ENCODE peak calls at places on chromosomes 16 and 17, in five cellular contexts. V is cardiac fibroblast, K is upper lobe of right lung, A is cardiac muscle cell, H is hepatocyte. T is an unnamed sample.

GRCh38 chr17:50514936-50515702 is 6.9 kb downstream of the MYCBPAP start:
- DNase-seq in V (peak), K (no peak), A (peak), H (no peak), T (no peak)

GRCh38 chr16:52521570-52521969 is 25.4 kb downstream of the TOX3 start:
- DNase-seq in V (no peak), K (no peak), A (no peak), H (no peak), T (no peak)

GRCh38 chr16:22815863-22816262 is 1.9 kb downstream of the HS3ST2 start:
- DNase-seq in V (no peak), K (no peak), A (no peak), H (no peak), T (no peak)

GRCh38 chr16:57032346-57032745 is 43.0 kb downstream of the NLRC5 start:
- DNase-seq in V (no peak), K (no peak), A (no peak), H (no peak), T (no peak)

GRCh38 chr16:30368792-30369090 is 1.6 kb downstream of the TBC1D10B start:
- DNase-seq in V (no peak), K (no peak), A (no peak), H (no peak), T (no peak)

GRCh38 chr16:64121473-64121872 is 1000.4 kb downstream of the CDH11 start:
- DNase-seq in V (peak), K (no peak), A (peak), H (no peak), T (no peak)

GRCh38 chr17:18182978-18183333 is 672 bp upstream of the ALKBH5 start:
- DNase-seq in V (no peak), K (peak), A (peak), H (peak), T (peak)

GRCh38 chr16:58196898-58197313 is 1.0 kb downstream of the CSNK2A2 start:
- DNase-seq in V (peak), K (no peak), A (peak), H (peak), T (no peak)

GRCh38 chr17:653724-654123 is 60.9 kb downstream of the VPS53 start:
- DNase-seq in V (no peak), K (no peak), A (no peak), H (no peak), T (no peak)

GRCh38 chr17:57021226-57021940 is 43.5 kb downstream of the SCPEP1 start:
- DNase-seq in V (no peak), K (peak), A (no peak), H (no peak), T (no peak)

GRCh38 chr16:72794319-72794718 is 253.6 kb downstream of the ZFHX3 start:
- DNase-seq in V (no peak), K (no peak), A (no peak), H (no peak), T (no peak)

GRCh38 chr17:37148171-37148570 is 199.4 kb downstream of the AATF start:
- DNase-seq in V (no peak), K (no peak), A (peak), H (no peak), T (no peak)

GRCh38 chr17:79793924-79794304 is 3.0 kb downstream of the CBX8 start:
- DNase-seq in V (no peak), K (no peak), A (peak), H (peak), T (no peak)

GRCh38 chr17:27539794-27540193 is 83.5 kb downstream of the KSR1 start:
- DNase-seq in V (no peak), K (no peak), A (no peak), H (no peak), T (no peak)

GRCh38 chr17:30571921-30572320 is 94.7 kb downstream of the GOSR1 start:
- DNase-seq in V (no peak), K (peak), A (no peak), H (no peak), T (no peak)

GRCh38 chr17:64992325-64992802 is 64.2 kb downstream of the GNA13 start:
- DNase-seq in V (peak), K (no peak), A (no peak), H (no peak), T (peak)

GRCh38 chr16:55622930-55623561 is 32.7 kb upstream of the SLC6A2 start:
- DNase-seq in V (peak), K (no peak), A (no peak), H (peak), T (peak)

GRCh38 chr17:61349350-61349749 is 50.3 kb upstream of the TBX2 start:
- DNase-seq in V (peak), K (no peak), A (no peak), H (no peak), T (no peak)

GRCh38 chr17:73401911-73402310 is 90.1 kb upstream of the CDC42EP4 start:
- DNase-seq in V (peak), K (no peak), A (peak), H (no peak), T (no peak)

GRCh38 chr16:66984902-66985311 is 3.5 kb upstream of the CES4A start:
- DNase-seq in V (no peak), K (no peak), A (no peak), H (no peak), T (no peak)

GRCh38 chr16:84524346-84524920 is 20.0 kb upstream of the MEAK7 start:
- DNase-seq in V (no peak), K (no peak), A (no peak), H (no peak), T (no peak)

GRCh38 chr16:6106061-6106460 is 1008.5 kb upstream of the EEF2KMT start:
- DNase-seq in V (no peak), K (no peak), A (no peak), H (no peak), T (no peak)

GRCh38 chr16:56851671-56852400 is 13.2 kb upstream of the SLC12A3 start:
- DNase-seq in V (peak), K (peak), A (peak), H (no peak), T (no peak)

GRCh38 chr17:64658931-64659330 is 3.2 kb downstream of the SMURF2 start:
- DNase-seq in V (peak), K (no peak), A (peak), H (no peak), T (no peak)

GRCh38 chr17:57823469-57824401 is 26.1 kb downstream of the MRPS23 start:
- DNase-seq in V (peak), K (no peak), A (peak), H (no peak), T (no peak)

DNA sequence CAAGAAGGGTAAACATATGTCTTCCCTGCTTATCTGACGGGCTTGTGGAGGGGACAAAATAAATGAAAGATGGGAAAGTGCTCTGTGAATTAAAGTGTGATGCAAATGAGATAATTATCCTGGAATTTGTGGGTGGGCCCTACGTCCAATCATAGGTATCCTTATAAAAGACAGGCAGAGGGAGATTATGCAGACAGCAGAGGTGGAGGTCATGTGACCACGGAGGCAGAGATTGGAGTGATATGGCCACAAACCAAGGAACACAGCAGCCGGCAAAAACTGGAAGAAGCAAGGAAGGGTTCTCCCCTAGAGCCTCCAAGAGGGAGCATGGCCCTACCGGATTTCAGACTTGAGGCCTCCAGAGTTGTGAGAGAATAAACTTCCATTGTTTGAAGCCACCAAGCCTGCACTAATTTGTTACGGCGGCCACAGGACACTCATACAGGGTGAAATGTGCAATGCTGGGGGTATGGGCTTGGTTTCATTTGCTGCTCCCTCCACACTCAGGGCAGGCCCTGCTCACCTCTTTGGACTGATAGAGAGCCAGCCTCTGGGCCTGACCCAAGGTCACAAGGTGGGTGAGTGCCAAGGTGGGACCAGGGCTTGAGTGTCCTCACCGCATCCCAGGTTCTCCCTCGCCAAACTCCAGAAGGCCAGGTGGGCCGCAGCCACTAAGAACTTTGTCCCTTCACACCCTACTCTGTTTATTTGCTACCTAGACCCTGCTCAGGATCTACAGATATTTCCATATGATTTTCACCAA is 149.7 kb upstream of the TNRC6C start:
- DNase-seq in V (no peak), K (no peak), A (no peak), H (no peak), T (no peak)
- TF ChIP-seq CTCF in V (no peak), K (no peak), A (no peak), H (no peak), T (no peak)

DNA sequence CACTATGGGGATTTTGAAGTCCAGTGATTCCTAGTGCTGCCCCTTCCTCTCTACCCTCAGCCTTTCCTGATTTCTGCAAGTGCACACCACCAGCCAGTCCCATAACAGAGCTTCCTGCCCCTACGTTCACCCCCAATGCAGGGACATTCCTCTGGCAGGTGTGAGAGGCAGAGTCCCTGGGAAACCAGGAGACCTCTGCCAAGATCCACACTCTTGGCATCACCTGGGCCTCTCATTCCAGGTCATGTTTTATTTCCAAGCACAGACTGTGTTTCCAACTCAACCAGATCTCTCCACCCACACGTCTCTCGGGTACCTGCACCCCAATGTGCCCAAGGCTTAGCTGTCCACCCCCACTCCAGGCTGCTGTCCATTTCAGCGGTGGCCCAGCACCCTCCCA is 20.9 kb upstream of the PHB1 start:
- DNase-seq in V (no peak), K (no peak), A (no peak), H (no peak), T (no peak)
- TF ChIP-seq CTCF in V (no peak), K (no peak), A (no peak), H (no peak), T (no peak)

GRCh38 chr17:17171991-17172939 is 33.9 kb downstream of the PLD6 start:
- DNase-seq in V (no peak), K (no peak), A (no peak), H (no peak), T (no peak)
- TF ChIP-seq CTCF in V (no peak), K (no peak), A (no peak), H (no peak), T (no peak)

GRCh38 chr17:51590071-51590470 is 329.7 kb downstream of the UTP18 start:
- DNase-seq in V (no peak), K (no peak), A (no peak), H (no peak), T (no peak)

GRCh38 chr17:51588063-51588462 is 327.7 kb downstream of the UTP18 start:
- DNase-seq in V (no peak), K (no peak), A (no peak), H (no peak), T (no peak)

GRCh38 chr17:51580869-51581268 is 320.5 kb downstream of the UTP18 start:
- DNase-seq in V (no peak), K (no peak), A (no peak), H (no peak), T (no peak)

DNA sequence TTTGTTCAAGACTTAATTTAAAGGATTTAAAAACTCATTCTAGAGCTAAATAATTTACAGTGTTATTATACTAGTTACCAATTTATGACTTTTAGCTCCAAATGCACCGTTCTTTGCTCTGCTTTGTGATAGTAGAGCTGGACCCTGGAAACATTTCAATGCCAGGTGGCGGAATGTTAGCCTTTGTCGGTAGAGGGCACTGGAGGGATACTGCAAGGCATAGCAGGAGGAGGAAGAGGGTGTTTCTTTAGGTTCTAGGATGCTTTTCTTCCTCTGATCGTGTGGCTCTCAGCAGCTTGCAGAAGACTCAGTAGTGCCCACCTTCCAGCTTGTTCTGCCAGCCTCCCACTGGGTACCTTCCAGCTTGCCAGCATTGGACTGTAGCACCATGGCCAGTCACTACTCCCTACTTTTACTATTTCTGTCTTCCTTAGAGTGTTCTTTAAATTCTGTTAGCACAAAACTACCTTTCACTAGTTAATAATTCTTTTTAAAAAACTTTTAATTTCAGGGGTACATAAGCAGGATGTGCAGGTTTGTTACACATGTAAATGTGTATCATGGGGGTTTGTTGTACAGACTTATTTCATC is 325.3 kb downstream of the UTP18 start:
- DNase-seq in V (no peak), K (no peak), A (no peak), H (peak), T (peak)
- TF ChIP-seq CTCF in V (peak), K (no peak), A (no peak), H (peak), T (peak)

DNA sequence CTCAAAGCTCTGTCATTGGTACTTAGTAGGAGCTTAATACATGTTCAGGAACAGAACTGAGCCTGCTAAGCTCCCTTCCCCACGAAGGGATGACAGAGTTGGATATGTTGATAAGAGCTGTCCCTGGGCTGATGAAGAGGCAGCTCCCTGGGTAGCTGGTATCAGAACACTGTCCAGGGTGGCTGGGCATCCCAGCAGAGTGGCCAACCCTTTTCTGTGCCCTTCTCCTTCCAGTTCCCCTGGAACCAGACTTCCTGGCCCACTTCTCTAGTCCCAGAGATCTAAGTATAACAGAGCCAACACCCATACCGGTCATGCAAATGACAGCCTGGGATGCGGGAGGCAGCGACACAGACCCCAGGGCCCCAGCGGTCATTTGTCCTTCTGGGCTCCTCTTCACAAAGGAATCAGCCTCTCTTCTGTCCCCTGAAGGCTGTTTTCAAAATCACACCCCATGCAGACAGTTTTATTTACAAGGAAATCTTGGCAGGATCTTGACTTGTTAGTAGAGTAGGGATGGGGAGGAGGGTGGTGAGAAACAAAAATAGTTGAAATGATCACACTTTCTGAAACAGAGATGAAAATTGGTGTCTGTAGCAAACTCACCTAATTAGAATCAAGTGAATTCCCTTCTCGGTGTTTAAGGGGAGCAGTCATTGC is 1.4 kb upstream of the RHBDL3 start:
- DNase-seq in V (no peak), K (no peak), A (no peak), H (no peak), T (no peak)
- TF ChIP-seq CTCF in V (peak), K (no peak), A (peak), H (no peak), T (no peak)

GRCh38 chr17:43832976-43833829 is at the start of gene MPP3:
- DNase-seq in V (peak), K (peak), A (peak), H (peak), T (peak)
- TF ChIP-seq CTCF in V (no peak), K (no peak), A (no peak), H (no peak), T (no peak)

GRCh38 chr17:78787444-78787843 is 5.4 kb upstream of the CYTH1 start:
- DNase-seq in V (no peak), K (peak), A (no peak), H (no peak), T (no peak)
- TF ChIP-seq CTCF in V (no peak), K (no peak), A (no peak), H (no peak), T (no peak)